ENCODE peak calls at places on chromosomes 7 and 10, in five cellular contexts. B, W, J, H and K are unnamed samples.

GRCh38 chr10:51649064-51649463 is 50.3 kb downstream of the CSTF2T start:
- DNase-seq in J (no peak), W (peak), H (no peak), B (peak), K (no peak)

GRCh38 chr7:142776206-142776844 is 5.6 kb downstream of the PRSS2 start:
- DNase-seq in B (peak), H (no peak), J (no peak), W (peak), K (no peak)

GRCh38 chr10:128405450-128405849 is 279.2 kb upstream of the MKI67 start:
- DNase-seq in H (no peak), J (no peak), B (no peak), W (no peak), K (no peak)

GRCh38 chr7:92685146-92686042 is 95.2 kb upstream of the FAM133B start:
- DNase-seq in B (no peak), J (no peak), H (no peak), W (no peak), K (no peak)

GRCh38 chr7:103388469-103389140 is 41.2 kb downstream of the PSMC2 start:
- DNase-seq in H (no peak), J (no peak), B (no peak), W (no peak), K (no peak)

GRCh38 chr10:70880077-70880534 is 8.3 kb downstream of the PCBD1 start:
- DNase-seq in W (peak), B (peak), H (no peak), J (peak), K (peak)

GRCh38 chr10:98423691-98424120 is 8.7 kb upstream of the PYROXD2 start:
- DNase-seq in W (no peak), B (no peak), J (no peak), H (no peak), K (peak)

GRCh38 chr10:69936091-69936490 is 116.6 kb upstream of the MACROH2A2 start:
- DNase-seq in B (no peak), J (no peak), H (no peak), W (no peak), K (no peak)

GRCh38 chr10:107054469-107055156 is 109.9 kb downstream of the SORCS1 start:
- DNase-seq in W (no peak), H (no peak), J (no peak), B (no peak), K (no peak)

GRCh38 chr10:71634531-71635164 is 84.9 kb downstream of the C10orf105 start:
- DNase-seq in W (no peak), H (no peak), J (no peak), B (no peak), K (no peak)

GRCh38 chr7:91347288-91347687 is 83.1 kb downstream of the FZD1 start:
- DNase-seq in H (no peak), J (no peak), B (peak), W (peak), K (no peak)

GRCh38 chr10:88819290-88819689 is 16.8 kb downstream of the LIPM start:
- DNase-seq in W (no peak), H (no peak), B (peak), J (no peak), K (no peak)

GRCh38 chr7:88243345-88243909 is 23.6 kb upstream of the SRI start:
- DNase-seq in W (peak), J (peak), B (peak), H (no peak), K (peak)

GRCh38 chr7:47345754-47346377 is 236.0 kb downstream of the TNS3 start:
- DNase-seq in H (no peak), W (no peak), J (no peak), B (no peak), K (no peak)

GRCh38 chr7:92425311-92425947 is 21.9 kb upstream of the GATAD1 start:
- DNase-seq in B (no peak), J (no peak), H (no peak), W (no peak), K (peak)

GRCh38 chr7:50265968-50266694 is 38.4 kb upstream of the IKZF1 start:
- DNase-seq in W (no peak), B (no peak), J (no peak), H (no peak), K (no peak)
- H3K23ac ChIP-seq in W (no peak), B (no peak), J (no peak), H (no peak), K (no peak)

DNA sequence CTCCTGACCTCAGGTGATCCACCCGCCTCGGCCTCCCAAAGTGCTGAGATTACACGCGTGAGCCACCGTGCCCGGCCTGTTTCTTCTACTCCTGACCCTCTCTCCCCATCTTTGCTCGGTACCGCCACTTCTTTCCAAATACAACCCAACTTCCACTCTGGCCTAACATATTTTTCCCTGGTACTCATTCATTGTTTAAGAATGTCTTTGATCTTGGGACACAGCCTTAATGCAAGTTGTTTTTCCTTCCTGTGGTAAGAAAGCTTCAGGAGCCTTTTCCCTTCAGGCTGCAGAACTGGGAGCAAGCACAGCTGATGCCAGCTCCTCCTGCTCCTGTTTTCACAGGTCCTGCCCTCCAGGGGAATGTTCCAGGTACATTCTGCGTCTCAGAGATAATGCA is 13.7 kb downstream of the CALML3 start:
- DNase-seq in J (no peak), B (peak), W (peak), H (no peak), K (no peak)
- H2AFZ ChIP-seq in J (no peak), B (peak), W (no peak), H (peak), K (no peak)

DNA sequence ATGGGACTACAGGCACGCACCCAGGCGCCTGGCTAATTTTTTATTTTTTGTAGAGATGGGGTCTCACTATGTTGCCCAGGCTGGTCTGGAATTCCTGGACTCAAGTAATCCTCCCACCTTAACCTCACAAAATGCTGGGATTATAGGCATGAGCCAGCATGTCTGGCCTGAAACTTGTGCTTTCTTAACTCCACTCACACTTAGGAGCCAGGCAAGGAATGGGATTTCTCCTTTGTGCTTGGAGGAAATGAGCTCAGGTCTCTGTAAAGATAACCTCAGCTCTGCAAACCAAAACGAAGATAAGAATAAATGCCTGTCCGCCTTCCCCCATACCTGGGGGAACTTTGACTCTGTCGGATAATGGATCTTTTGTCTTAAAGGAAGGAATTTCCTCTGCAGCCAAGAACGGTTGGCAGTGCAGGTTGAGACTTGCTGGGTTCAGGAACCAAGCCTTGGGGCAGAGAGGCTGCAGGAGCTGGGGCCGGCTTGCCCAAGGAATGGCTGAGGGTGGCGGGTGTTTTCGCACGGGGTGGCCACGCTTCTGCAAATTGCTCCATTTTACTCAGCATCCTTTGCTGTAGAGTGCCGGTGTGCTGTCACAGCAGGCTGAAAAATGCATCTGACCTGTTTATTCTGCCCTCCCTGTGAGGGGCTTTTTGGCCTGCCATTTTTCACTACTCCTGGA is 174.2 kb downstream of the KIAA1217 start:
- DNase-seq in J (no peak), W (no peak), H (no peak), B (no peak), K (peak)
- H3K18ac ChIP-seq in J (no peak), W (no peak), H (peak), B (no peak), K (peak)

DNA sequence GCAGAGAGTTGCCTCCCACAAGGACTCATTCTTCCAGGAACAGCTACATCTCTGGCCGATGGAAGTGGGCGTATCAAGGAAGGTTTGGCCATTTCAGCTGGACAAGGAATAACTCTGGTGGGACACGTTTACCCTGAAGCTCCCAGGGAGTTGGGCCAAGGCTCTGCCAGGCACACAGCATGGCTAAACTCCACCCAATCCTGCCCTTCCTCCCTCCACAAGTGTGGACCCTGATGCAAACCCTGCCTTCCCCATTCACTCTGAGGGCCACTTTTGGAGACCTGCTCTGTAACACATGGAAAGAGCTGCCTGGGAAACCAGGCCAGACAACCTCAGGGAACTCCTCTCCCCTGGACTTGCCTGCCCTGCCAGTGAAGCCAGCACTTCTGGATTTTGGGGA is 407.8 kb upstream of the FOXK1 start:
- DNase-seq in W (no peak), B (no peak), J (no peak), H (no peak), K (no peak)
- H3K23ac ChIP-seq in W (no peak), B (no peak), J (no peak), H (no peak), K (no peak)

DNA sequence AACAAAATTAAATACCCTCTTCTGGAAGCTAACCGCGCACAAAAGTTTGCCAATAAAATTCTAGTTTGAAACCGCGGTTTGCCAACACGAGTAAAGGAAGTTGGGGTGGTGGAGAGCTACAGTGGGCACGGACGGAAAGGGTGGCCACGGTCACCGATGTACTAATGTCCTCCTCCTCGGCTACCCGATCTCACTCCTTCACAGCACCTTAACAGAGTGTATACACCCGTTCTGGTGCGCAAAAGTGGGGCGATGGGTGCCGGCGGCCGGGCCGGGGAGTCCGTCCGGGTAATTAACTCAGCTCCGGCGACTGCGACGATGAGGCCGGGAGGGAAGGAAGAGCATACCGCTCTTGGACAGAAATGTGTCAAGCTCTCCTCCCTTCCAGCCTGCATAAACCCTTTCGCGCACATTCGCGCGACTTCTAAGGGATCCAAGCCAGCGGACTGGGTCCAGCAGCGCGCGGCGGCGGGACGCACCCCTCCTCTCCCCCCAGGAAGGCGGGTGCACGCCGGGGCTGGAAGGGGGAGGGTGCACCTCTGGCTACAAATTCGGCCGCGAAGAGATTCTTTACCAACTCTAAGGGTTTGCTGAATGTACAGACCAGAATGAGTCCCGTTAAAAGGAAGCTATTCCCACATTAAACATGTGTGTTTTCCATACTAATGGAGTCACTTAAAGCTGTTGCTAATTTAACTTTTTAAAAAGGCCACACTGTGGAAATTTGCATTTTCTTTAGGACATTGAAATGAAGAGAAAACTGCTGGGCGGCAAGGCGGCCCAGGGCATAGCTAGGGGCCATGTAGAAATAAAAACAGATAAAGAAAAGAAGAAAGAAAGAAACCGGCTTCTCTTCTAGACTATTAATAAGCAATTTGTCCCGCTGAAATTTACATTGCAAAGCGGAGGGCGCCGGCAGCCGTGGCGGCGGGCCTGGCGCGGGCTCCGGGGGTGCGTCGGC is 6.6 kb upstream of the EBF3 start:
- DNase-seq in B (no peak), J (peak), W (no peak), H (no peak), K (no peak)
- H2AFZ ChIP-seq in B (no peak), J (peak), W (no peak), H (no peak), K (no peak)

DNA sequence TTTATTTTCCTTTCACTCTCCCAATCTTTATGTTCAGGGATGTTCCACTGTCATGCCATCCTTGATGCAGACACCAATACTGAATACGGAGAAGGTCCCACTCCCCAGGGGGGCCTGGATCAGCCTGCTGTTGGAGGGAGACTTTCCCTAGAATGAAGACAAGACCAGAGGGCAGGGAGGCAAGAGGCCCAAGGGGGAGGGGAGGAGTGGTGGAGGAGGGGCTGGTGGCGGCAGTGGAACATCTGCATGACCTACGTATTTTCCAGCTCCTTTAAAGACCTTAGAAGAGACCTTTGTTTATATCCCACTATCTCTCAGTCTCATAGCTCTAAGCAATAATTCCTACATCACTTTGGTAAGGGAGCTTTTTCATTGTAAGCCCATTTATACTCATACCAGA is 183.0 kb downstream of the HECW1 start:
- DNase-seq in H (no peak), W (no peak), B (no peak), J (no peak), K (peak)
- H3K18ac ChIP-seq in H (peak), W (no peak), B (no peak), J (no peak), K (no peak)

GRCh38 chr7:36204044-36204663 is 51.1 kb downstream of the EEPD1 start:
- DNase-seq in H (no peak), J (no peak), B (no peak), W (no peak), K (no peak)
- H3K23ac ChIP-seq in H (no peak), J (no peak), B (peak), W (no peak), K (no peak)

DNA sequence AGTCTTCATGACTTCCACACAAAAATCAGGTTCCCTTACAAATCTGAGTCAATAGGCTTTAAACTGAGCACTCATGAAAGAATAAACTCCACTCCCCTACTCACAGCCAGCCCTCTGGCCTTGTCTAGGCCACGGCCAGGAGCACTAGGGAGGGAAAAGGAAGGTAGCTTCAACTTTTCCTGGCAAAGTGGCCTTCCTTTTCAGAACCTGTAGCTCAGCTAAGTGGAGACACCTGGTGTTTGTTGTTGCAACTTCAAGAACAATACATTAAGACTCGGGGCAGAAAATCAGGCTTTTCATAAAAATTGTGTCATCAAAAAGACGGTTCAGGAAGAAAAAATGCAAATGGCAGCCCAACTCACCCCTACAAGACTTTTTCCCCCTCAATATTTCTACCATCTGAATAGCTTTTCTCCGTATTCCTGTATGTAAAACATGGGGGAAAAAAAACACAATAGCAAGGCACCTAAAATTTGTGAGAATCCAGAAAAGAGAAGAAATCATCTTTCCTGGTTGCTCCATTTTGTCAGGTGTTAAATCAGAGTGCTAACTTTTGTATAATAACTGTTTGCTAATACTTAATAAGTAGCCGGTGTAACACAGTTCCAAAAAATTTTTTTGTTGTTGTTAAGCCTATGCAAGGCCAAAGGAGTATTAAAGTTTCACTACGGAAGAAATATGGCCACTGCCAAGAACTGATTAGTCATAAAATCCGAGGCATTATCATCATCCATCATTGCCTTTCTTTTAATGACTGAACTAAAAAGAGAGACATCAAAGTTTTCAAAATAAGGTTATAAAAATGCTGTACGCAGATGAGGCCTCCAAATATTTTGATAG is 66.2 kb upstream of the ARID5B start:
- DNase-seq in H (no peak), W (peak), B (peak), J (no peak), K (peak)
- H2AFZ ChIP-seq in H (peak), W (no peak), B (peak), J (no peak), K (no peak)

GRCh38 chr7:101664893-101665471 is 35.9 kb upstream of the MYL10 start:
- DNase-seq in H (no peak), W (no peak), J (no peak), B (no peak), K (no peak)
- H3K18ac ChIP-seq in H (peak), W (no peak), J (peak), B (no peak), K (peak)